ENCODE peak calls at places on chromosomes 7 and 10, in ten cellular contexts. One of them, this sample, is unnamed.

GRCh38 chr10:124318811-124319210 is 99.9 kb downstream of the OAT start:
- DNase-seq in heart left ventricle: no peak
- DNase-seq in lower lobe of right lung: no peak
- DNase-seq in naive thymus-derived CD4-positive, alpha-beta T cell: no peak
- DNase-seq in neuronal stem cell: no peak
- DNase-seq in PC-9: no peak
- DNase-seq in A673: no peak
- DNase-seq in neural progenitor cell: no peak
- DNase-seq in CD4-positive, alpha-beta memory T cell: no peak
- DNase-seq in CD8-positive, alpha-beta T cell: no peak
- DNase-seq in this sample: no peak

GRCh38 chr7:113087278-113087998 is 811 bp upstream of the GPR85 start:
- DNase-seq in heart left ventricle: no peak
- DNase-seq in lower lobe of right lung: no peak
- DNase-seq in naive thymus-derived CD4-positive, alpha-beta T cell: no peak
- DNase-seq in neuronal stem cell: no peak
- DNase-seq in PC-9: peak; percentile 52
- DNase-seq in A673: peak; percentile 85
- DNase-seq in neural progenitor cell: peak; percentile 30
- DNase-seq in CD4-positive, alpha-beta memory T cell: no peak
- DNase-seq in CD8-positive, alpha-beta T cell: no peak
- DNase-seq in this sample: no peak

GRCh38 chr10:106714734-106715368 is 449.7 kb downstream of the SORCS1 start:
- DNase-seq in heart left ventricle: no peak
- DNase-seq in lower lobe of right lung: no peak
- DNase-seq in naive thymus-derived CD4-positive, alpha-beta T cell: no peak
- DNase-seq in neuronal stem cell: no peak
- DNase-seq in PC-9: no peak
- DNase-seq in A673: peak; percentile 5
- DNase-seq in neural progenitor cell: no peak
- DNase-seq in CD4-positive, alpha-beta memory T cell: no peak
- DNase-seq in CD8-positive, alpha-beta T cell: no peak
- DNase-seq in this sample: no peak

GRCh38 chr7:74429153-74429747 is 24.5 kb upstream of the GTF2IRD1 start:
- DNase-seq in heart left ventricle: peak; percentile 16
- DNase-seq in lower lobe of right lung: no peak
- DNase-seq in naive thymus-derived CD4-positive, alpha-beta T cell: no peak
- DNase-seq in neuronal stem cell: no peak
- DNase-seq in PC-9: no peak
- DNase-seq in A673: peak; percentile 84
- DNase-seq in neural progenitor cell: peak; percentile 23
- DNase-seq in CD4-positive, alpha-beta memory T cell: no peak
- DNase-seq in CD8-positive, alpha-beta T cell: no peak
- DNase-seq in this sample: no peak

GRCh38 chr7:36923831-36924555 is 199.7 kb upstream of the AOAH start:
- DNase-seq in heart left ventricle: no peak
- DNase-seq in lower lobe of right lung: no peak
- DNase-seq in naive thymus-derived CD4-positive, alpha-beta T cell: no peak
- DNase-seq in neuronal stem cell: no peak
- DNase-seq in PC-9: no peak
- DNase-seq in A673: no peak
- DNase-seq in neural progenitor cell: no peak
- DNase-seq in CD4-positive, alpha-beta memory T cell: no peak
- DNase-seq in CD8-positive, alpha-beta T cell: no peak
- DNase-seq in this sample: no peak

GRCh38 chr7:96676901-96677300 is 32.7 kb downstream of the SEM1 start:
- DNase-seq in heart left ventricle: no peak
- DNase-seq in lower lobe of right lung: no peak
- DNase-seq in naive thymus-derived CD4-positive, alpha-beta T cell: no peak
- DNase-seq in neuronal stem cell: no peak
- DNase-seq in PC-9: no peak
- DNase-seq in A673: no peak
- DNase-seq in neural progenitor cell: no peak
- DNase-seq in CD4-positive, alpha-beta memory T cell: no peak
- DNase-seq in CD8-positive, alpha-beta T cell: no peak
- DNase-seq in this sample: no peak

GRCh38 chr7:51230723-51231122 is 85.9 kb downstream of the COBL start:
- DNase-seq in heart left ventricle: no peak
- DNase-seq in lower lobe of right lung: no peak
- DNase-seq in naive thymus-derived CD4-positive, alpha-beta T cell: no peak
- DNase-seq in neuronal stem cell: no peak
- DNase-seq in PC-9: no peak
- DNase-seq in A673: no peak
- DNase-seq in neural progenitor cell: no peak
- DNase-seq in CD4-positive, alpha-beta memory T cell: no peak
- DNase-seq in CD8-positive, alpha-beta T cell: no peak
- DNase-seq in this sample: no peak

GRCh38 chr10:119337796-119338432 is 130.5 kb downstream of the GRK5 start:
- DNase-seq in heart left ventricle: peak; percentile 25
- DNase-seq in lower lobe of right lung: no peak
- DNase-seq in naive thymus-derived CD4-positive, alpha-beta T cell: no peak
- DNase-seq in neuronal stem cell: no peak
- DNase-seq in PC-9: no peak
- DNase-seq in A673: peak; percentile 70
- DNase-seq in neural progenitor cell: no peak
- DNase-seq in CD4-positive, alpha-beta memory T cell: no peak
- DNase-seq in CD8-positive, alpha-beta T cell: no peak
- DNase-seq in this sample: no peak

GRCh38 chr10:63630928-63631685 is 109.9 kb downstream of the REEP3 start:
- DNase-seq in heart left ventricle: no peak
- DNase-seq in lower lobe of right lung: no peak
- DNase-seq in naive thymus-derived CD4-positive, alpha-beta T cell: peak; percentile 67
- DNase-seq in neuronal stem cell: no peak
- DNase-seq in PC-9: no peak
- DNase-seq in A673: no peak
- DNase-seq in neural progenitor cell: no peak
- DNase-seq in CD4-positive, alpha-beta memory T cell: no peak
- DNase-seq in CD8-positive, alpha-beta T cell: no peak
- DNase-seq in this sample: no peak

GRCh38 chr10:48604039-48604407 is 850 bp downstream of the ARHGAP22 start:
- DNase-seq in heart left ventricle: no peak
- DNase-seq in lower lobe of right lung: no peak
- DNase-seq in naive thymus-derived CD4-positive, alpha-beta T cell: no peak
- DNase-seq in neuronal stem cell: no peak
- DNase-seq in PC-9: no peak
- DNase-seq in A673: no peak
- DNase-seq in neural progenitor cell: no peak
- DNase-seq in CD4-positive, alpha-beta memory T cell: no peak
- DNase-seq in CD8-positive, alpha-beta T cell: no peak
- DNase-seq in this sample: no peak

GRCh38 chr10:98030093-98030821 is at the start of gene CRTAC1:
- DNase-seq in heart left ventricle: peak; percentile 63
- DNase-seq in lower lobe of right lung: peak; percentile 86
- DNase-seq in naive thymus-derived CD4-positive, alpha-beta T cell: no peak
- DNase-seq in neuronal stem cell: peak; percentile 91
- DNase-seq in PC-9: no peak
- DNase-seq in A673: peak; percentile 79
- DNase-seq in neural progenitor cell: peak; percentile 97
- DNase-seq in CD4-positive, alpha-beta memory T cell: no peak
- DNase-seq in CD8-positive, alpha-beta T cell: no peak
- DNase-seq in this sample: peak; percentile 48

GRCh38 chr10:96242822-96243221 is 28.5 kb downstream of the BLNK start:
- DNase-seq in heart left ventricle: no peak
- DNase-seq in lower lobe of right lung: no peak
- DNase-seq in naive thymus-derived CD4-positive, alpha-beta T cell: no peak
- DNase-seq in neuronal stem cell: no peak
- DNase-seq in PC-9: no peak
- DNase-seq in A673: no peak
- DNase-seq in neural progenitor cell: no peak
- DNase-seq in CD4-positive, alpha-beta memory T cell: no peak
- DNase-seq in CD8-positive, alpha-beta T cell: no peak
- DNase-seq in this sample: no peak

GRCh38 chr10:118904284-118904683 is 125.2 kb upstream of the NANOS1 start:
- DNase-seq in heart left ventricle: no peak
- DNase-seq in lower lobe of right lung: no peak
- DNase-seq in naive thymus-derived CD4-positive, alpha-beta T cell: no peak
- DNase-seq in neuronal stem cell: no peak
- DNase-seq in PC-9: no peak
- DNase-seq in A673: peak; percentile 25
- DNase-seq in neural progenitor cell: no peak
- DNase-seq in CD4-positive, alpha-beta memory T cell: no peak
- DNase-seq in CD8-positive, alpha-beta T cell: no peak
- DNase-seq in this sample: no peak

GRCh38 chr10:28532223-28532508 is 752 bp upstream of the WAC start:
- DNase-seq in heart left ventricle: no peak
- DNase-seq in lower lobe of right lung: no peak
- DNase-seq in naive thymus-derived CD4-positive, alpha-beta T cell: peak; percentile 46
- DNase-seq in neuronal stem cell: no peak
- DNase-seq in PC-9: no peak
- DNase-seq in A673: peak; percentile 67
- DNase-seq in neural progenitor cell: no peak
- DNase-seq in CD4-positive, alpha-beta memory T cell: no peak
- DNase-seq in CD8-positive, alpha-beta T cell: no peak
- DNase-seq in this sample: no peak

GRCh38 chr10:69216577-69217118 is 3.5 kb upstream of the HKDC1 start:
- DNase-seq in heart left ventricle: no peak
- DNase-seq in lower lobe of right lung: no peak
- DNase-seq in naive thymus-derived CD4-positive, alpha-beta T cell: no peak
- DNase-seq in neuronal stem cell: no peak
- DNase-seq in PC-9: no peak
- DNase-seq in A673: no peak
- DNase-seq in neural progenitor cell: no peak
- DNase-seq in CD4-positive, alpha-beta memory T cell: no peak
- DNase-seq in CD8-positive, alpha-beta T cell: no peak
- DNase-seq in this sample: no peak

GRCh38 chr7:44217852-44218402 is 17.1 kb downstream of the YKT6 start:
- DNase-seq in heart left ventricle: peak; percentile 12
- DNase-seq in lower lobe of right lung: no peak
- DNase-seq in naive thymus-derived CD4-positive, alpha-beta T cell: no peak
- DNase-seq in neuronal stem cell: no peak
- DNase-seq in PC-9: no peak
- DNase-seq in A673: no peak
- DNase-seq in neural progenitor cell: no peak
- DNase-seq in CD4-positive, alpha-beta memory T cell: no peak
- DNase-seq in CD8-positive, alpha-beta T cell: no peak
- DNase-seq in this sample: peak; percentile 12
- H3K27ac ChIP-seq in heart left ventricle: no peak overlapping the region
- H3K27ac ChIP-seq in lower lobe of right lung: no peak overlapping the region
- H3K27ac ChIP-seq in naive thymus-derived CD4-positive, alpha-beta T cell: no peak overlapping the region
- H3K27ac ChIP-seq in neuronal stem cell: peak overlapping the region; percentile 29
- H3K27ac ChIP-seq in PC-9: no peak overlapping the region
- H3K27ac ChIP-seq in A673: no peak overlapping the region
- H3K27ac ChIP-seq in neural progenitor cell: no peak overlapping the region
- H3K27ac ChIP-seq in CD4-positive, alpha-beta memory T cell: no peak overlapping the region
- H3K27ac ChIP-seq in CD8-positive, alpha-beta T cell: no peak overlapping the region
- H3K27ac ChIP-seq in this sample: peak overlapping the region; percentile 67

DNA sequence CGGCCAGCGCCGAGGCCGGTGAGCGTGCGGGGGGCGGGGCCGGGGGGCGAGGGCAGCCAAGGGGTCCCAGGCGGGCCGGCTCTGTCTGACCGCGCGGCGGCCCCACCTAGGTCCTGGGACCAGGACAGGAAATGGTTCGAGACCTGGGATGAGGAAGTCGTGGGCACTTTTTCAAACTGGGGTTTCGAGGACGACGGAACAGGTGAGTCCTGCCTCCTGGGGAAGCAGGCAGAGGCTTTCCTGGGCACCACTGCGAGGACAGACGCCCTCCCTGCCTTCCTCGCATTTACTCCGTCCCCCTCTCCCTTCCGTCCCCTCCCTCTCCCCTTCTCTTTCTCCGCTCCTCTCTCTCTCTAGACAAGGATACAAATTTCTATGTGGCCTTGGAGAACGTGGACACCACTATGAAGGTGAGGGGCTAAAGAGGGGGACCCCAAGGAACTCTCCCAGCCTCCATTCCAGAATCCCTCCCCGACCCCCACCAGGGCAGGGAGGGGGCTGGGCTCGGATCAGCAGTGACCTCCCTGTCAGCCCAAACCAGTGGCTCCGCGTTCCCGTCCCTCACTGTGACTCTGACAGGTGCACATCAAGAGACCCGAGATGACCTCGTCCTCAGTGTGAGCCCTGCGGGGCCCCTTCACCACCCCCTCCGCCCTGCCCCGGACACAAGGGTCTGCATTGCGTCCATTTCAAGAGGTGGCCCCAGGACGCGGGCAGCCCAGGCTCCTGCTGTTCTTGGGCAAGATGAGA is 2.6 kb upstream of the MUC12 start:
- DNase-seq in heart left ventricle: no peak
- DNase-seq in lower lobe of right lung: no peak
- DNase-seq in naive thymus-derived CD4-positive, alpha-beta T cell: no peak
- DNase-seq in neuronal stem cell: no peak
- DNase-seq in PC-9: no peak
- DNase-seq in A673: no peak
- DNase-seq in neural progenitor cell: peak; percentile 36
- DNase-seq in CD4-positive, alpha-beta memory T cell: no peak
- DNase-seq in CD8-positive, alpha-beta T cell: no peak
- DNase-seq in this sample: no peak
- H3K4me3 ChIP-seq in heart left ventricle: no peak overlapping the region
- H3K4me3 ChIP-seq in lower lobe of right lung: peak overlapping the region; percentile 44
- H3K4me3 ChIP-seq in naive thymus-derived CD4-positive, alpha-beta T cell: peak overlapping the region; percentile 52
- H3K4me3 ChIP-seq in neuronal stem cell: no peak overlapping the region
- H3K4me3 ChIP-seq in PC-9: no peak overlapping the region
- H3K4me3 ChIP-seq in A673: peak overlapping the region; percentile 41
- H3K4me3 ChIP-seq in neural progenitor cell: peak overlapping the region; percentile 62
- H3K4me3 ChIP-seq in CD4-positive, alpha-beta memory T cell: peak overlapping the region; percentile 8
- H3K4me3 ChIP-seq in CD8-positive, alpha-beta T cell: peak overlapping the region; percentile 71
- H3K4me3 ChIP-seq in this sample: peak overlapping the region; percentile 49

GRCh38 chr7:70587739-70588138 is 544.2 kb upstream of the GALNT17 start:
- DNase-seq in heart left ventricle: no peak
- DNase-seq in lower lobe of right lung: no peak
- DNase-seq in naive thymus-derived CD4-positive, alpha-beta T cell: no peak
- DNase-seq in neuronal stem cell: no peak
- DNase-seq in PC-9: no peak
- DNase-seq in A673: no peak
- DNase-seq in neural progenitor cell: no peak
- DNase-seq in CD4-positive, alpha-beta memory T cell: no peak
- DNase-seq in CD8-positive, alpha-beta T cell: no peak
- DNase-seq in this sample: no peak
- H3K4me1 ChIP-seq in heart left ventricle: no peaks in the 10 kb centered on the region
- H3K4me1 ChIP-seq in lower lobe of right lung: no peaks in the 10 kb centered on the region
- H3K4me1 ChIP-seq in naive thymus-derived CD4-positive, alpha-beta T cell: no peaks in the 10 kb centered on the region
- H3K4me1 ChIP-seq in neuronal stem cell: peaks cover 42% of the 10 kb centered on the region
- H3K4me1 ChIP-seq in PC-9: no peaks in the 10 kb centered on the region
- H3K4me1 ChIP-seq in A673: peaks cover 12% of the 10 kb centered on the region
- H3K4me1 ChIP-seq in neural progenitor cell: peaks cover 63% of the 10 kb centered on the region
- H3K4me1 ChIP-seq in CD4-positive, alpha-beta memory T cell: no peaks in the 10 kb centered on the region
- H3K4me1 ChIP-seq in CD8-positive, alpha-beta T cell: no peaks in the 10 kb centered on the region
- H3K4me1 ChIP-seq in this sample: peaks cover 14% of the 10 kb centered on the region

DNA sequence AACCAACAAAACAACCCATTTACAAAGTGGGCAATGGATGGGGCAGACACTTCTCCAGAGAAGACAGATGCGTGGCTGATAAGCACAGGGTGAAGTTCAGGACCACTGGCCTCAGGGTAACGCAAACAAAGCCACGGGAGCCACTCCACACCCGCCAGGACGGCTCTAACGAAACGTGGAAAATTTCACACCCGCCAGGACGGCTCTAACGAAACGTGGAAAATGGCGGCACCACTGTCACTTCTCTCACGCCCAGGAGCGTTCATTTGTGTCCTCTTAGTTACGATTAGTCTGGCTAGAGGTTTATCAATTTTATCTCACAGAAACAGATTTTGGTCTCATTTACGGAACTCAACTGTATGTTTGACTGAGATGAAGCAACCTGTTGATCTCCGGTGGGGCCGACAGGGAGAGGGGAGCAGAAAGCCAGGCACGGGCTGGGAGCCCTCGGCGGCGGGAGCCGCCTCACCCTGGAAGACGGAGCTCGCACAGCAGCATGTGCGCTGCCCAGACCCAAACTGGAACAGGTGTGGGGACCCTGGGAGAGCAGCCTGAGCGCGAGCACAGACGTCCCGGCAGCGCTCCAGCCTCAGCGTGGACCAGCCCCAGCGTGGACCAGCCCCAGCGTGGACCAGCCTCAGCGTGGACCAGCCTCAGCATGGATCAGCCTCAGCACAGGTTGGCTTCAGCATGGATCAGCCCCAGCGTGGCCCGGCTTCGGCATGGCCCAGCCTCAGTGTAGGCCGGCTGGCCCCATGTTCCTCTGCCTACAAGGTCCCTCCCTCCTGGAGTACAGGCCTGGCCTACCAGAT is 243.5 kb downstream of the MAD1L1 start:
- DNase-seq in heart left ventricle: no peak
- DNase-seq in lower lobe of right lung: no peak
- DNase-seq in naive thymus-derived CD4-positive, alpha-beta T cell: no peak
- DNase-seq in neuronal stem cell: no peak
- DNase-seq in PC-9: no peak
- DNase-seq in A673: no peak
- DNase-seq in neural progenitor cell: no peak
- DNase-seq in CD4-positive, alpha-beta memory T cell: no peak
- DNase-seq in CD8-positive, alpha-beta T cell: peak; percentile 7
- DNase-seq in this sample: no peak
- H3K27ac ChIP-seq in heart left ventricle: no peak overlapping the region
- H3K27ac ChIP-seq in lower lobe of right lung: no peak overlapping the region
- H3K27ac ChIP-seq in naive thymus-derived CD4-positive, alpha-beta T cell: no peak overlapping the region
- H3K27ac ChIP-seq in neuronal stem cell: no peak overlapping the region
- H3K27ac ChIP-seq in PC-9: no peak overlapping the region
- H3K27ac ChIP-seq in A673: no peak overlapping the region
- H3K27ac ChIP-seq in neural progenitor cell: no peak overlapping the region
- H3K27ac ChIP-seq in CD4-positive, alpha-beta memory T cell: no peak overlapping the region
- H3K27ac ChIP-seq in CD8-positive, alpha-beta T cell: no peak overlapping the region
- H3K27ac ChIP-seq in this sample: no peak overlapping the region